ENCODE peak calls at places on chromosomes 16 and 17, in ten cellular contexts. W is BJ; B is AG04450; K is fibroblast of the conjunctiva; Q is kidney glomerular epithelial cell; Y is ACHN; D is T-helper 9 cell; R is stimulated activated CD4-positive, alpha-beta T cell treated with anti-CD3 and anti-CD28 coated beads, TNF-alpha, amount 100 ng/mL, for 1 hour; C is nephron progenitor cell; Z is amygdala. L is an unnamed sample.

GRCh38 chr16:56574625-56575024 is 9.8 kb downstream of the MT4 start:
- DNase-seq in B (no peak), Z (no peak), Y (no peak), D (no peak), W (no peak), R (no peak), Q (no peak), K (no peak), C (no peak), L (no peak)

GRCh38 chr17:49459401-49459984 is 35.6 kb upstream of the NGFR start:
- DNase-seq in Y (no peak), C (no peak), D (no peak), R (no peak), Q (no peak), Z (no peak), W (no peak), B (no peak), K (no peak), L (no peak)

GRCh38 chr17:29143894-29144293 is 36.3 kb downstream of the MYO18A start:
- DNase-seq in C (peak; percentile 35), Y (peak; percentile 63), W (no peak), K (no peak), B (no peak), R (no peak), Q (no peak), D (no peak), Z (no peak), L (no peak)

GRCh38 chr17:32161029-32161428 is 18.7 kb downstream of the RHOT1 start:
- DNase-seq in B (no peak), C (no peak), Y (peak; percentile 98), Q (no peak), K (no peak), R (no peak), D (no peak), Z (no peak), W (no peak), L (no peak)

GRCh38 chr16:22318690-22319358 is 21.6 kb downstream of the POLR3E start:
- DNase-seq in Y (peak; percentile 68), B (no peak), Q (no peak), W (no peak), Z (no peak), C (peak; percentile 30), D (peak; percentile 65), K (no peak), R (peak; percentile 12), L (no peak)

GRCh38 chr17:60139438-60140285 is 10.1 kb upstream of the CA4 start:
- DNase-seq in Y (peak; percentile 79), Z (no peak), R (peak; percentile 27), B (peak; percentile 30), Q (peak; percentile 5), K (peak; percentile 27), D (peak; percentile 66), W (no peak), C (peak; percentile 94), L (peak; percentile 80)

GRCh38 chr16:27785307-27785678 is 235.3 kb downstream of the KATNIP start:
- DNase-seq in Q (no peak), Z (no peak), B (no peak), C (no peak), Y (no peak), K (no peak), W (no peak), D (no peak), R (no peak), L (no peak)

GRCh38 chr16:49858200-49859129 is 2.6 kb upstream of the ZNF423 start:
- DNase-seq in B (no peak), Q (no peak), W (no peak), R (no peak), Y (peak; percentile 5), D (no peak), C (peak; percentile 71), K (no peak), Z (no peak), L (peak; percentile 55)

GRCh38 chr17:76492250-76492988 is 8.8 kb downstream of the RHBDF2 start:
- DNase-seq in W (no peak), D (no peak), K (no peak), R (no peak), Z (no peak), Y (no peak), B (no peak), Q (no peak), C (no peak), L (no peak)

GRCh38 chr17:78514521-78514920 is 62.7 kb downstream of the DNAH17 start:
- DNase-seq in D (no peak), C (no peak), K (no peak), B (no peak), R (no peak), W (no peak), Z (no peak), Y (no peak), Q (no peak), L (no peak)

L was measured in left ventricle myocardium inferior.